ENCODE peak calls at places on chromosomes 12 and 14, in seven cellular contexts. P is tibial nerve, T is ovary, C is IMR-90, B is stomach, L is sigmoid colon, V is adrenal gland. J is an unnamed sample. For H3K36me3, the result is how much of the 10 kb centered on the place peaks cover.

GRCh38 chr14:29348504-29348903 is 579.1 kb downstream of the PRKD1 start:
- DNase-seq in C (peak), B (no peak), P (no peak), L (no peak), T (no peak), V (no peak), J (no peak)

GRCh38 chr12:70305794-70306193 is 60.3 kb upstream of the KCNMB4 start:
- DNase-seq in P (no peak), C (peak), V (no peak), T (no peak), L (no peak), B (no peak), J (no peak)

GRCh38 chr14:58469309-58469708 is 41.8 kb downstream of the KIAA0586 start:
- DNase-seq in V (no peak), C (no peak), B (no peak), L (no peak), T (no peak), P (no peak), J (no peak)

GRCh38 chr14:61602733-61603077 is 92.6 kb upstream of the HIF1A start:
- DNase-seq in P (no peak), C (no peak), T (no peak), B (no peak), V (no peak), L (no peak), J (no peak)

GRCh38 chr14:70642313-70643235 is 858 bp downstream of the TTC9 start:
- DNase-seq in C (no peak), P (no peak), T (no peak), B (no peak), V (no peak), L (no peak), J (peak)

GRCh38 chr14:55884819-55885218 is 233.4 kb upstream of the PELI2 start:
- DNase-seq in P (no peak), L (no peak), V (no peak), T (no peak), C (no peak), B (no peak), J (no peak)

GRCh38 chr14:72745546-72745945 is 148.4 kb downstream of the DPF3 start:
- DNase-seq in T (no peak), B (no peak), P (no peak), L (no peak), C (peak), V (peak), J (no peak)

GRCh38 chr14:75422169-75422568 is 5.7 kb upstream of the JDP2 start:
- DNase-seq in T (no peak), L (no peak), V (peak), B (no peak), C (peak), P (no peak), J (no peak)

GRCh38 chr12:24754690-24755638 is 193.9 kb downstream of the BCAT1 start:
- DNase-seq in P (no peak), V (no peak), L (no peak), B (no peak), T (no peak), C (peak), J (no peak)

GRCh38 chr14:102539544-102540309 is 30.2 kb upstream of the ANKRD9 start:
- DNase-seq in P (no peak), L (no peak), B (no peak), T (peak), V (peak), C (peak), J (peak)

GRCh38 chr14:33184587-33184986 is 245.9 kb downstream of the NPAS3 start:
- DNase-seq in V (peak), B (no peak), L (no peak), P (no peak), T (no peak), C (no peak), J (no peak)

GRCh38 chr14:31894351-31894750 is 182.8 kb upstream of the ARHGAP5 start:
- DNase-seq in L (no peak), C (no peak), P (no peak), V (no peak), B (no peak), T (no peak), J (no peak)

GRCh38 chr12:98592825-98593322 is 612 bp upstream of the SLC25A3 start:
- DNase-seq in C (no peak), L (no peak), V (no peak), B (no peak), P (no peak), T (no peak), J (no peak)

GRCh38 chr14:45156067-45156466 is 20.3 kb downstream of the FANCM start:
- DNase-seq in L (no peak), V (no peak), T (no peak), B (no peak), P (no peak), C (peak), J (no peak)

GRCh38 chr12:116922194-116922897 is 11.6 kb downstream of the FBXW8 start:
- DNase-seq in B (no peak), V (no peak), P (no peak), L (no peak), T (no peak), C (peak), J (no peak)

GRCh38 chr12:66916189-66916588 is 237.3 kb upstream of the GRIP1 start:
- DNase-seq in L (no peak), T (no peak), B (no peak), P (no peak), C (no peak), V (no peak), J (no peak)

GRCh38 chr12:95790025-95790911 is at the start of gene NTN4:
- DNase-seq in C (peak), L (peak), T (peak), V (peak), P (peak), B (peak), J (peak)

GRCh38 chr12:96907681-96908163 is 665 bp downstream of the NEDD1 start:
- DNase-seq in T (no peak), V (peak), P (peak), C (peak), B (no peak), L (no peak), J (no peak)

GRCh38 chr14:30995674-30996073 is 29.8 kb upstream of the AP4S1 start:
- DNase-seq in P (no peak), T (no peak), L (no peak), V (no peak), B (no peak), C (no peak), J (no peak)

GRCh38 chr12:23380419-23381100 is 568.9 kb downstream of the SOX5 start:
- DNase-seq in P (no peak), V (no peak), C (no peak), L (no peak), B (no peak), T (no peak), J (no peak)

GRCh38 chr12:7019043-7019569 is 830 bp upstream of the LPCAT3 start:
- DNase-seq in B (no peak), P (no peak), C (no peak), T (no peak), V (no peak), L (no peak), J (no peak)
- TF ChIP-seq CTCF in B (no peak), P (no peak), C (no peak), T (no peak), V (no peak), L (no peak), J (no peak)

DNA sequence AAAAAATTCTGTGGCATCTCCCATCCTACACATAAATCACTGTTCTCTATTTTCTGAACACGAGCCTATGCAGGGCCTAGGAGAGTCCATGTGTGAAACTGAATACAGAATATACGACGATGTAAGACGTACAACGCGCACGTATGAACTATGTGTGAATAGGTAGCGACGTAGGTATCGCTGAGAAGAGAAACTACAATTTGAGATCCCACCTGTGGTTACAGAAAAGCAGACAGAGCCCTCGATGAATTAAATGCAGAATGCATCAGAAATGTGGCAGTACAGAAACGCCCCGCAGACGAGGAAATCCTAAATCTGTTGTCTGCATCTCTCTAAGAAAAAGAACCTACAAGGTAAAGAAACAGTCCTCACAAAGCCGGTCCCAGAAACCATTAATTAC is 12.7 kb downstream of the BCL11B start:
- DNase-seq in C (no peak), B (no peak), P (no peak), V (no peak), T (no peak), L (no peak), J (no peak)
- H3K36me3 ChIP-seq in C (under half), B (under half), P (under half), V (under half), T (under half), L (under half), J (under half)

DNA sequence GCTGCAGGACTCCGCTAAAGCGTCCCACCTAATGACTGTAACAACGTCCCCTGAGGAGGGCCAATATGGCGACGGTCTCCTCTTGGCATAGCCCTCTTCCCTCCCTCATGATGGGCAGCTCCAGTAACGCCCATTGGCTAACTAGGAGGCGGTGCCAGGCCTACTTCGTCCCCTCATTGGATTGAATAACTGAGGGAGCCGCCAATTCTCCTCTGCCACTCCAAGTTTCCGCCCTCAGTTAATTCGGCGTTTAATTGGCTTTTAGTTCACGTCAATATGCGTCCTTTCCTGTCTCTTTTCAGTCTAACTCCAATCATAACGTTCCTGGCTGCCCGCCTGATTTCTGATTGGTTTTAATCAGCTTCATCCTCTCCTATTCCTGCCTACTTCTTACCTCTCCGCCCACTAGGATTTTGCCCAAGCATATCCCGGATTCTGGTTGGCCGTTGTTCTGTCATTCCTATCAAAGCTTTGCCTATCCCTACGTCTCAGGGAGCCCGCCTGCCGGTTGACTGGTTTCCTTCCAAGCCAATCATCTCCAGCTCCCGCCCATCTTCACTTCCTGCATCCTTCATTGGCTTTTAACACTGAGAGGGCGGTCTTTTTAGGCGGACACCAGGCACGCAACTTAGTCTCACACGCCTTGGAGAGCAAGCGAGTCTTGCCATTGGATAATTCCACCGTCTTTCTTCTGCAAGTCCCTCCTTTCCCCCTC is 430 bp upstream of the SP1 start:
- DNase-seq in V (peak), B (peak), P (peak), C (peak), L (peak), T (peak), J (peak)
- TF ChIP-seq POLR2A in V (peak), B (no peak), P (peak), C (peak), L (peak), T (peak), J (peak)

DNA sequence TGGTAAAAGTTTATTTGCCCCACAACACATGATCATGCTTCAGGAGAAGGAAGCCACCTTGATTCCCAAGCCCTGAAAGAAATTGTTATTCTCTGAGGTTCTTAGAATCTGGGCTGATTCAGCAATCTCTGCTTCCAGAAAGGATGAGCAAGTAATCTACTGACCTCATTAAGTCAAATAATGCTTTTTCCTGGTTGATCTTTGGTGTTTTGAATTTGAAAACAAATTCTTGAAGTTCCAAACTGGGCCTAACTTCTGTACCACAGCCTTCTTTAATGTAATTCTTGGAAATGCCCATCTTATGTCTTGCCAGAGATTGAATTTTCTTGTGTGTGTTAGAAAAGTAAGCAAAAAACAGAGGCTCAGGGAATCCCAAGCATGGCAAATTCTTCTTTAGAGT is 319.2 kb upstream of the DDHD1 start:
- DNase-seq in C (peak), V (no peak), B (no peak), T (no peak), L (no peak), P (no peak), J (no peak)
- TF ChIP-seq CTCF in C (no peak), V (no peak), B (no peak), T (no peak), L (no peak), P (no peak), J (no peak)

GRCh38 chr12:128933039-128933438 is 79.8 kb downstream of the GLT1D1 start:
- DNase-seq in B (no peak), T (no peak), C (no peak), V (no peak), L (no peak), P (no peak), J (no peak)
- H3K36me3 ChIP-seq in B (under half), T (under half), C (under half), V (under half), L (under half), P (under half), J (under half)

GRCh38 chr12:55847603-55848329 is 5.0 kb upstream of the MMP19 start:
- DNase-seq in C (peak), P (peak), B (peak), V (peak), L (peak), T (peak), J (peak)

GRCh38 chr12:55845785-55846496 is 3.2 kb upstream of the MMP19 start:
- DNase-seq in P (no peak), B (no peak), L (no peak), V (no peak), C (no peak), T (no peak), J (no peak)

GRCh38 chr12:55849616-55850015 is 6.9 kb upstream of the MMP19 start:
- DNase-seq in B (no peak), V (no peak), C (no peak), L (no peak), P (no peak), T (peak), J (no peak)

GRCh38 chr12:55845349-55845748 is 2.6 kb upstream of the MMP19 start:
- DNase-seq in V (no peak), C (no peak), B (no peak), P (no peak), T (no peak), L (no peak), J (no peak)

DNA sequence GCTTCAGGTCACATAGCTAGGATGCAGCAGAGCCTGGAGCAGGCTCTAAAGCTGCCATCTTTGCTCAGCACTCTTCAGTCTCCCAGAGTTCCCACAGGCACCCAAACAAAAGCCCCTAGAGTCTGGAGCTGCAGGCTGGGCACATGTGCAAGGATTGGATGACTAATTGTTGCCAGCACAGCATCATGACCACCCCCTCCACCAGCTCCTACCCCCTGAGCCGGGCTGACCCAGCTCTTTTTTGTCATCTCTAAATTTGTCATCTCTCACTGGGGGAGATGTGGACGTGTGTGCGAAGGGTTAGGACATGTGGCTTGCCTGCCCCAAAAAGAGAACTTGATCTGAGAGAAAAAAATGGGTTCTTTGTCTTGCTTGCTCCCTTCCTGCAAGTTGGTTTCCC is 4.3 kb upstream of the MMP19 start:
- DNase-seq in P (no peak), C (peak), T (peak), V (peak), L (peak), B (no peak), J (no peak)
- TF ChIP-seq POLR2A in P (no peak), C (no peak), T (no peak), V (no peak), L (no peak), B (no peak), J (no peak)

GRCh38 chr12:2052861-2053674 is at the start of gene CACNA1C:
- DNase-seq in V (peak), L (peak), B (peak), T (peak), C (peak), P (no peak), J (peak)
- TF ChIP-seq CTCF in V (peak), L (no peak), B (no peak), T (no peak), C (peak), P (peak), J (peak)

GRCh38 chr14:68902357-68902756 is 76.7 kb downstream of the ACTN1 start:
- DNase-seq in C (no peak), L (no peak), B (no peak), V (no peak), T (no peak), P (no peak), J (peak)

GRCh38 chr14:68908201-68908600 is 70.9 kb downstream of the ACTN1 start:
- DNase-seq in P (no peak), B (no peak), L (peak), C (no peak), T (no peak), V (no peak), J (peak)

GRCh38 chr14:68906439-68906838 is 72.7 kb downstream of the ACTN1 start:
- DNase-seq in T (no peak), P (no peak), C (no peak), B (no peak), V (no peak), L (no peak), J (no peak)

GRCh38 chr14:68908860-68909259 is 70.2 kb downstream of the ACTN1 start:
- DNase-seq in P (no peak), C (no peak), B (no peak), T (no peak), V (no peak), L (no peak), J (no peak)

DNA sequence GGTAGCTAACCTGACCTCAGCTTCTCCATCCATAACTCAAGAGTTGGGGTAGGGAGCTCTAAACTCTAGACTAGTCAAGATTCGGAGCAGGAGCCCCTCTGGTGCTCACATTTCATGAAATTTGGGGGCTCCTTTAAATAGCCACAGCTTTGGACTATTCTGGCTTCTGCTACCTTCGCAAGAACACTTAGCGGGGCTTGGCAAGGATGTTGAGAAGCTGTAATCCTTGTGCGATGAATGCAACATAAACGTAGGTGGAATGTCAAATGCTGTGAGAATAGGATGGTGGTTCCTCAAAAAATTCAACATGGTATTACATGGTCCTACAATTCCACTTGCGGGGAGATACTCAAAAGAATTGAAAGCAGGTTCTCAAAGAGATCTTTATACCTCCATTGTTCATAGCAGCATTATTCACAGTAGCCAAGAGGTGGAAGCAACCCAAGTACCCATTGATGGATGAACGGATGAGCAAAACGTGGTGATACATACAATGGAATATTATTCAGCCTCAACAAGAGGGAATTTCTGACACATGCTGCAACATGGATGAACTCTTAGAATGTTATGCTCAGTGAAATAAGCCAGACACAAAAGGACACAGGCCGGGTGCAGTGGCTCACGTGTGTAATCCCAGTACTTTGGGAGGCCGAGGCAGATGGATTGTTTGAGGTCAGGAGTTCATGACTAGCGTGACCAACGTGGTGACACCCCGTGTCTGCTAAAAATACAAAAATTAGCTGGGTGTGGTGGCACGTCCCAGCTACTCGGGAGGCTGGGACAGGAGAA is 73.8 kb downstream of the ACTN1 start:
- DNase-seq in P (no peak), B (no peak), V (no peak), L (no peak), T (no peak), C (no peak), J (no peak)
- H3K36me3 ChIP-seq in P (under half), B (half or more), V (under half), L (half or more), T (under half), C (half or more), J (half or more)

GRCh38 chr12:115377781-115378180 is 693.8 kb upstream of the TBX3 start:
- DNase-seq in V (no peak), L (no peak), T (no peak), C (no peak), B (no peak), P (no peak), J (no peak)

GRCh38 chr12:115377230-115377629 is 693.3 kb upstream of the TBX3 start:
- DNase-seq in P (no peak), B (no peak), C (no peak), T (no peak), V (no peak), L (no peak), J (no peak)

GRCh38 chr12:115378296-115378695 is 694.3 kb upstream of the TBX3 start:
- DNase-seq in L (no peak), P (no peak), B (no peak), T (no peak), C (no peak), V (no peak), J (no peak)

GRCh38 chr12:115374480-115375187 is 690.7 kb upstream of the TBX3 start:
- DNase-seq in C (no peak), B (no peak), T (no peak), P (no peak), V (no peak), L (no peak), J (no peak)

DNA sequence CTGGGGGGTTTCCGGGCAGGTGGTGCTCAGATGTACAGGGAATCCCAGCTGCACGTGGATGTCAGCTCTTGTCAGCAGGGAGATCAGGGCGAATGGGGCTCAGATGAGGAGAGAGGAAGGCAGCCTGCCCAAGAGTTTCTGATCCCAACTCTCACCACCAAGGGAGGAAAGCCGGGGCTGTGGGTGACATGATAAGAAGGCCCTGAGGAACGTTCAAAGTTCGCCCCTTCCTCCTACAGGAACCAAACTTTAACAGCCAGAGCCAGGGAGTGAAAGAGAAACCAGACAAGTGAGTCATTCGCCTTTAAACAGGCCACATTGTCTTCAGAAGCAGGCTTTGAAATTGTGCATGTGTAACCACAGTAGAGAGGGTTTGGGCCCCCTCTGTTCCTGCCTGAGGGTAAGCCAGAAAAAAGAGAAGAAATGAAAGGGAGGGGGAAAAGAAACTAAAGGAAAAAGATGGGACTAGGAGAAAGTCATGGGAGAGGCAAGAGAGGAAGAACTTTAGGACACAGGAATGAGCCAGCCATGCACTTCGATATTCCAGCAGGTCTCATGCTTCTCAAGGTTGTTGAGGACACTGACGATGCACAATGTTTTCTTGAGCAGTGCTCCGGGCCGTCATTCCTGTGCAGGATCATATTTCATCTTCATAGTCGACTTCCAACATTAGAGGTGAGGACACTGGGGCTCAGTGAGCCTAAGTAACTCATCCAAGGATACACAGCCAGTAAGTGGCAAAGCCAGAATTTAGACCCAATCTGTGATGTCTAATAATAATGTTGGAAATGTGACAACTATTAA is 691.4 kb upstream of the TBX3 start:
- DNase-seq in T (no peak), P (no peak), L (no peak), C (peak), B (no peak), V (no peak), J (no peak)
- TF ChIP-seq POLR2A in T (no peak), P (no peak), L (no peak), C (no peak), B (no peak), V (no peak), J (no peak)

J was measured in heart left ventricle.